ENCODE peak calls at places on chromosomes 7 and 10, in nine cellular contexts. O, T, Q, F, S, N, P, X and E are unnamed samples. For H3K27me3, the result is how much of the 10 kb centered on the place peaks cover.

GRCh38 chr7:92448185-92448747 is 984 bp downstream of the GATAD1 start:
- DNase-seq in O (peak), T (no peak), Q (peak), F (peak), S (peak), N (peak), P (no peak), X (peak), E (peak)

GRCh38 chr7:27735165-27735564 is 4.8 kb upstream of the TAX1BP1 start:
- DNase-seq in O (no peak), T (no peak), Q (no peak), F (no peak), S (no peak), N (no peak), P (no peak), X (no peak), E (no peak)

GRCh38 chr10:62248465-62248864 is 20.2 kb downstream of the RTKN2 start:
- DNase-seq in O (no peak), T (no peak), Q (no peak), F (no peak), S (peak), N (no peak), P (no peak), X (peak), E (no peak)

GRCh38 chr10:10313099-10313875 is 704.4 kb upstream of the CELF2 start:
- DNase-seq in O (no peak), T (no peak), Q (no peak), F (no peak), S (no peak), N (no peak), P (no peak), X (peak), E (no peak)

GRCh38 chr7:48084727-48085432 is 4.2 kb upstream of the UPP1 start:
- DNase-seq in O (peak), T (peak), Q (no peak), F (peak), S (peak), N (no peak), P (no peak), X (peak), E (peak)

GRCh38 chr10:132383751-132384181 is 13.2 kb upstream of the PWWP2B start:
- DNase-seq in O (no peak), T (no peak), Q (peak), F (no peak), S (no peak), N (no peak), P (no peak), X (no peak), E (no peak)

GRCh38 chr7:159030490-159031134 is 114.1 kb downstream of the VIPR2 start:
- DNase-seq in O (peak), T (no peak), Q (peak), F (no peak), S (peak), N (peak), P (no peak), X (peak), E (no peak)

GRCh38 chr7:135316648-135317313 is 83.1 kb downstream of the STRA8 start:
- DNase-seq in O (no peak), T (no peak), Q (no peak), F (no peak), S (no peak), N (no peak), P (no peak), X (peak), E (no peak)

GRCh38 chr7:20112646-20113045 is 104.5 kb downstream of the MACC1 start:
- DNase-seq in O (no peak), T (no peak), Q (no peak), F (no peak), S (no peak), N (no peak), P (no peak), X (no peak), E (no peak)

GRCh38 chr10:80131499-80131901 is 1.0 kb upstream of the PLAC9 start:
- DNase-seq in O (no peak), T (no peak), Q (no peak), F (no peak), S (no peak), N (no peak), P (no peak), X (no peak), E (no peak)

GRCh38 chr7:85600425-85600824 is 413.6 kb upstream of the SEMA3D start:
- DNase-seq in O (no peak), T (no peak), Q (no peak), F (no peak), S (no peak), N (no peak), P (no peak), X (peak), E (no peak)

GRCh38 chr10:12635127-12635541 is 285.8 kb downstream of the CAMK1D start:
- DNase-seq in O (no peak), T (no peak), Q (no peak), F (no peak), S (no peak), N (no peak), P (no peak), X (no peak), E (peak)

GRCh38 chr7:57646219-57646900 is 196.4 kb downstream of the ZNF716 start:
- DNase-seq in O (no peak), T (no peak), Q (no peak), F (no peak), S (no peak), N (no peak), P (no peak), X (no peak), E (no peak)
- H3K27me3 ChIP-seq in O (under half), T (under half), Q (under half), F (under half), S (under half), N (under half), P (under half), X (under half), E (under half)

GRCh38 chr7:155459133-155459866 is 1.4 kb downstream of the EN2 start:
- DNase-seq in O (no peak), T (no peak), Q (no peak), F (no peak), S (no peak), N (no peak), P (no peak), X (no peak), E (no peak)

GRCh38 chr7:155457544-155458316 is at the start of gene EN2:
- DNase-seq in O (no peak), T (no peak), Q (peak), F (no peak), S (no peak), N (no peak), P (no peak), X (no peak), E (no peak)

GRCh38 chr7:155456772-155457543 is 971 bp upstream of the EN2 start:
- DNase-seq in O (peak), T (no peak), Q (peak), F (no peak), S (no peak), N (peak), P (peak), X (peak), E (peak)

GRCh38 chr7:155459867-155460461 is 2.0 kb downstream of the EN2 start:
- DNase-seq in O (no peak), T (no peak), Q (no peak), F (no peak), S (no peak), N (no peak), P (no peak), X (no peak), E (no peak)

DNA sequence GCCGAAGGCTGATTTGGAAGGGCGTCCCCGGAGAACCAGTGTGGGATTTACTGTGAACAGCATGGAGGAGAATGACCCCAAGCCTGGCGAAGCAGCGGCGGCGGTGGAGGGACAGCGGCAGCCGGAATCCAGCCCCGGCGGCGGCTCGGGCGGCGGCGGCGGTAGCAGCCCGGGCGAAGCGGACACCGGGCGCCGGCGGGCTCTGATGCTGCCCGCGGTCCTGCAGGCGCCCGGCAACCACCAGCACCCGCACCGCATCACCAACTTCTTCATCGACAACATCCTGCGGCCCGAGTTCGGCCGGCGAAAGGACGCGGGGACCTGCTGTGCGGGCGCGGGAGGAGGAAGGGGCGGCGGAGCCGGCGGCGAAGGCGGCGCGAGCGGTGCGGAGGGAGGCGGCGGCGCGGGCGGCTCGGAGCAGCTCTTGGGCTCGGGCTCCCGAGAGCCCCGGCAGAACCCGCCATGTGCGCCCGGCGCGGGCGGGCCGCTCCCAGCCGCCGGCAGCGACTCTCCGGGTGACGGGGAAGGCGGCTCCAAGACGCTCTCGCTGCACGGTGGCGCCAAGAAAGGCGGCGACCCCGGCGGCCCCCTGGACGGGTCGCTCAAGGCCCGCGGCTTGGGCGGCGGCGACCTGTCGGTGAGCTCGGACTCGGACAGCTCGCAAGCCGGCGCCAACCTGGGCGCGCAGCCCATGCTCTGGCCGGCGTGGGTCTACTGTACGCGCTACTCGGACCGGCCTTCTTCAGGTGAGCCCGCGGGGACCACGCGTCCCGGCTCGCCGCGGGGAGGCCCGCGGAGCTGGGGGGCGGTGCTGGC is 596 bp downstream of the EN2 start:
- DNase-seq in O (no peak), T (no peak), Q (no peak), F (no peak), S (no peak), N (no peak), P (no peak), X (no peak), E (no peak)
- H3K27me3 ChIP-seq in O (under half), T (half or more), Q (half or more), F (half or more), S (half or more), N (half or more), P (half or more), X (half or more), E (half or more)

GRCh38 chr10:123136221-123136805 is 543 bp downstream of the HMX3 start:
- DNase-seq in O (no peak), T (no peak), Q (no peak), F (no peak), S (no peak), N (no peak), P (no peak), X (no peak), E (no peak)
- H3K27me3 ChIP-seq in O (under half), T (half or more), Q (half or more), F (half or more), S (under half), N (half or more), P (half or more), X (half or more), E (half or more)

DNA sequence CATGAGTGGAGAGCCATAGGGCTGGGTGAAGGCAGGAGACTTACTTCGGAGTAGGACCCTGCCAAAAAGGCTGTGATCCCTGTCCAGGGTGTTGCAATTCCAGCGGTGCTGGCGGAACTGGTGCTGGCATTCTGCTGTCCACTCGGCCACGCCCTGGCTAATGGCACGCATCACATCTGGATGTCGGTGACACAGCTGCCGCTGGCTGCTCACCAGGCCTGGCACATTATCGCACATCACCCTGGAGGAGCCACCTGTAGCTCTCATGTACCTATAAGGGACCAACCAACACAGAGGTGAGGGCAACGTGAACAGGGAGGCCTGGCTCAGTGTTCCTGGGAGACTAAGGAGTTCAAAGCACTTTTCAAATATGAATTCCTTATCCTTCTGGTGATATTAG is 2.3 kb downstream of the WNT2 start:
- DNase-seq in O (no peak), T (no peak), Q (no peak), F (no peak), S (no peak), N (no peak), P (no peak), X (no peak), E (no peak)
- H3K27me3 ChIP-seq in O (under half), T (half or more), Q (under half), F (half or more), S (under half), N (under half), P (under half), X (under half), E (under half)

DNA sequence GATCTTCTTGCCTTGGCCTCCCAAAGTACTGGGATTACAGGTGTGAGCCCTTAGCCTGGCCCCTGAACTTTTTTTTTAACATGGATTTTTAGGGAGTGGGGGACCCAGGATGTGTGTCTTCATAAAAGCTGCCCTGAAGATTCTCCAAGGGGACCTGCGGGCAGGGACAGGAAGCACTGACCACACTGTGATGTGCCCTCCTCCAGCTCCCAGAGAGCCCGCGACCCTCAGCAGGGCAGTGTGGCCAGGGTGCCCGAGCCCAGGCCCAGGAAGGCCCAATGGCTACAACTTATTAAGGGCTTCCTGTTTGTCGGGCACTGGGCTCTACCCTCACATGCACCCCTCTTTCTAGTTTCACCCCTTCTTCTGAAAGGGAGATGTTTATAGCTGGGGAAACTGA is 2.5 kb upstream of the RET start:
- DNase-seq in O (no peak), T (no peak), Q (no peak), F (no peak), S (no peak), N (no peak), P (peak), X (no peak), E (no peak)
- H3K27me3 ChIP-seq in O (under half), T (under half), Q (under half), F (under half), S (under half), N (under half), P (under half), X (half or more), E (under half)

DNA sequence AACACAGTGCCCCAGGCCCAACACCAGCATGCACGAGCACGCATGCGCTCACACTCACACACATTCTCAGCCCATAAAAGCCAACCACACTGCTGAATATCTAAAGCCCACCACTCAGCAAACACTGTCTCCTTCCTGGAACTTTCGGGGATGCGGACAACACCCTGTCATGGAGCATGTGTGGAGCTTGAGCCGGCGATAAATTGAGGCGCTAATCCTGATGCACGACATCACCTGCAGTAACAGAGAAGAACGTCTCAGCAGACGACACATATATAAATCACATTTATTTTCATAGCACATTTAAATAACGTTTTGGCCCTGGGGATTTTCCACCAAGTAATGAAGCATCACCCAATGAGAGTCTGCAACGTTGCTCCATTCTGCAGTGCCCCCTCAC is 267.7 kb upstream of the NFE2L3 start:
- DNase-seq in O (no peak), T (no peak), Q (no peak), F (no peak), S (no peak), N (no peak), P (no peak), X (no peak), E (no peak)
- H3K27me3 ChIP-seq in O (under half), T (under half), Q (under half), F (under half), S (under half), N (under half), P (under half), X (under half), E (under half)

GRCh38 chr7:37448637-37449331 is at the start of gene ELMO1:
- DNase-seq in O (peak), T (no peak), Q (peak), F (peak), S (peak), N (peak), P (peak), X (peak), E (peak)
- H3K27me3 ChIP-seq in O (under half), T (under half), Q (under half), F (under half), S (under half), N (under half), P (under half), X (under half), E (under half)